ENCODE peak calls at places on chromosomes 13 and 19, in six cellular contexts. T is COR-L47; X is stimulated activated naive CD8-positive, alpha-beta T cell treated with anti-CD3 and anti-CD28 coated beads, Interleukin-15, Interleukin-2, amounts not matched to agents 100 U/mL and 50 U/mL, for 24 hours; H is stimulated activated CD4-positive, alpha-beta T cell treated with anti-CD3 and anti-CD28 coated beads, Interleukin-2, amount 100 ng/mL, for 24 hours; E is NCI-H1417; L is skeletal muscle cell. Y is an unnamed sample.

GRCh38 chr19:1016647-1017114 is 4.2 kb downstream of the TMEM259 start:
- DNase-seq in T (no peak), X (no peak), H (no peak), E (no peak), L (no peak), Y (no peak)

GRCh38 chr19:7904074-7905020 is 670 bp downstream of the MAP2K7 start:
- DNase-seq in T (peak; percentile 50), X (peak; percentile 70), H (no peak), E (peak; percentile 34), L (no peak), Y (peak; percentile 84)

GRCh38 chr13:35672611-35673010 is 196.1 kb upstream of the MAB21L1 start:
- DNase-seq in T (no peak), X (no peak), H (no peak), E (no peak), L (no peak), Y (no peak)

GRCh38 chr13:50208826-50209335 is 193.6 kb downstream of the KCNRG start:
- DNase-seq in T (no peak), X (no peak), H (no peak), E (no peak), L (peak; percentile 99), Y (peak; percentile 50)

GRCh38 chr13:76848596-76848995 is 37.6 kb downstream of the KCTD12 start:
- DNase-seq in T (no peak), X (no peak), H (no peak), E (no peak), L (no peak), Y (no peak)

GRCh38 chr13:52782486-52783448 is 43.1 kb upstream of the CNMD start:
- DNase-seq in T (no peak), X (no peak), H (no peak), E (no peak), L (no peak), Y (no peak)

GRCh38 chr13:42247883-42248282 is 24.1 kb upstream of the AKAP11 start:
- DNase-seq in T (no peak), X (no peak), H (no peak), E (no peak), L (no peak), Y (no peak)

GRCh38 chr13:113926301-113926761 is 47.5 kb downstream of the C13orf46 start:
- DNase-seq in T (no peak), X (no peak), H (no peak), E (peak; percentile 61), L (peak; percentile 88), Y (no peak)

GRCh38 chr19:52170863-52171320 is 529 bp downstream of the ZNF836 start:
- DNase-seq in T (no peak), X (peak; percentile 30), H (peak; percentile 23), E (no peak), L (no peak), Y (no peak)

GRCh38 chr13:101457176-101457575 is 4.7 kb downstream of the ITGBL1 start:
- DNase-seq in T (no peak), X (no peak), H (no peak), E (no peak), L (no peak), Y (no peak)

GRCh38 chr13:110479648-110480047 is 81.9 kb downstream of the RAB20 start:
- DNase-seq in T (no peak), X (no peak), H (no peak), E (no peak), L (no peak), Y (no peak)

GRCh38 chr19:1874554-1875185 is 10.6 kb downstream of the ABHD17A start:
- DNase-seq in T (no peak), X (peak; percentile 25), H (no peak), E (no peak), L (no peak), Y (no peak)

GRCh38 chr19:49165111-49165750 is 7.6 kb downstream of the TRPM4 start:
- DNase-seq in T (no peak), X (no peak), H (no peak), E (no peak), L (no peak), Y (no peak)

GRCh38 chr19:5321851-5322681 is 18.5 kb downstream of the PTPRS start:
- DNase-seq in T (no peak), X (peak; percentile 52), H (no peak), E (no peak), L (no peak), Y (peak; percentile 70)

GRCh38 chr19:39986643-39987042 is 10.2 kb upstream of the ZNF546 start:
- DNase-seq in T (no peak), X (no peak), H (no peak), E (no peak), L (no peak), Y (no peak)

GRCh38 chr19:22617614-22618325 is 16.4 kb upstream of the ZNF492 start:
- DNase-seq in T (no peak), X (no peak), H (no peak), E (no peak), L (no peak), Y (no peak)

GRCh38 chr13:22175815-22176214 is 504.9 kb downstream of the FGF9 start:
- DNase-seq in T (no peak), X (no peak), H (no peak), E (no peak), L (no peak), Y (peak; percentile 5)

GRCh38 chr19:1845642-1846041 is 2.6 kb downstream of the REXO1 start:
- DNase-seq in T (no peak), X (no peak), H (no peak), E (no peak), L (no peak), Y (no peak)

GRCh38 chr13:41034862-41035261 is 15.7 kb upstream of the ELF1 start:
- DNase-seq in T (no peak), X (no peak), H (no peak), E (no peak), L (no peak), Y (no peak)

GRCh38 chr19:33467851-33468250 is 53.7 kb downstream of the PEPD start:
- DNase-seq in T (no peak), X (no peak), H (no peak), E (no peak), L (no peak), Y (no peak)

GRCh38 chr13:66265446-66265845 is 964.7 kb downstream of the PCDH9 start:
- DNase-seq in T (no peak), X (no peak), H (no peak), E (no peak), L (no peak), Y (no peak)

GRCh38 chr19:49512970-49513745 is 697 bp downstream of the FCGRT start:
- DNase-seq in T (peak; percentile 66), X (peak; percentile 56), H (peak; percentile 44), E (peak; percentile 86), L (no peak), Y (no peak)

GRCh38 chr13:31209172-31209818 is 9.5 kb downstream of the B3GLCT start:
- DNase-seq in T (peak; percentile 97), X (no peak), H (no peak), E (peak; percentile 61), L (peak; percentile 50), Y (no peak)

GRCh38 chr13:42114278-42114677 is 65.8 kb downstream of the DGKH start:
- DNase-seq in T (no peak), X (no peak), H (no peak), E (no peak), L (no peak), Y (no peak)

GRCh38 chr13:29819157-29819556 is 31.3 kb downstream of the UBL3 start:
- DNase-seq in T (no peak), X (no peak), H (no peak), E (no peak), L (no peak), Y (no peak)

GRCh38 chr19:54461201-54462071 is 2.1 kb downstream of the LENG9 start:
- DNase-seq in T (no peak), X (no peak), H (no peak), E (no peak), L (no peak), Y (no peak)

GRCh38 chr19:2865334-2866221 is 1.6 kb upstream of the ZNF556 start:
- DNase-seq in T (no peak), X (no peak), H (no peak), E (no peak), L (no peak), Y (peak; percentile 60)

Y was measured in K562.